ENCODE peak calls at places on chromosomes 3 and 15, in five cellular contexts. R is vagina, Z is sigmoid colon, T is transverse colon, Y is spleen. S is an unnamed sample.

GRCh38 chr3:107689355-107689754 is 166.6 kb downstream of the BBX start:
- DNase-seq in Y (no peak), T (no peak), R (no peak), Z (no peak), S (no peak)

GRCh38 chr3:197366301-197367044 is 68.1 kb upstream of the DLG1 start:
- DNase-seq in Z (peak), R (no peak), Y (peak), T (no peak), S (peak)

GRCh38 chr15:39509941-39510845 is 70.7 kb upstream of the THBS1 start:
- DNase-seq in Z (no peak), Y (no peak), R (peak), T (no peak), S (no peak)

GRCh38 chr3:16427309-16427965 is 86.1 kb downstream of the RFTN1 start:
- DNase-seq in Z (peak), R (no peak), Y (no peak), T (peak), S (no peak)

GRCh38 chr15:82122754-82123400 is 77.1 kb upstream of the MEX3B start:
- DNase-seq in Y (no peak), Z (peak), T (no peak), R (no peak), S (no peak)

GRCh38 chr3:73255609-73256029 is 194.2 kb downstream of the EBLN2 start:
- DNase-seq in Z (no peak), R (no peak), Y (no peak), T (peak), S (no peak)

GRCh38 chr3:119469378-119470189 is 821 bp downstream of the POGLUT1 start:
- DNase-seq in T (no peak), Y (no peak), R (no peak), Z (no peak), S (no peak)

GRCh38 chr3:48952510-48953118 is 34.0 kb downstream of the ARIH2 start:
- DNase-seq in Z (no peak), Y (no peak), T (peak), R (no peak), S (no peak)

GRCh38 chr3:103446958-103447357 is 1012.1 kb downstream of the ZPLD1 start:
- DNase-seq in T (no peak), Z (no peak), R (no peak), Y (no peak), S (no peak)

GRCh38 chr3:27312044-27312668 is 57.0 kb downstream of the NEK10 start:
- DNase-seq in Z (no peak), T (no peak), Y (no peak), R (no peak), S (no peak)

GRCh38 chr3:99918720-99919119 is 101.1 kb downstream of the CMSS1 start:
- DNase-seq in Y (no peak), T (no peak), R (no peak), Z (no peak), S (no peak)

GRCh38 chr15:77506311-77507150 is 85.8 kb downstream of the HMG20A start:
- DNase-seq in R (no peak), T (peak), Y (peak), Z (peak), S (no peak)

GRCh38 chr3:139689122-139689521 is 11.3 kb upstream of the NMNAT3 start:
- DNase-seq in R (no peak), T (no peak), Y (no peak), Z (no peak), S (no peak)

GRCh38 chr15:39785806-39786205 is 3.2 kb upstream of the FSIP1 start:
- DNase-seq in T (no peak), Y (no peak), Z (no peak), R (no peak), S (no peak)

GRCh38 chr3:116340680-116341216 is 104.5 kb downstream of the LSAMP start:
- DNase-seq in R (no peak), Z (no peak), T (no peak), Y (no peak), S (no peak)

GRCh38 chr15:76168237-76168984 is 108.6 kb downstream of the TMEM266 start:
- DNase-seq in Z (no peak), T (no peak), Y (no peak), R (no peak), S (no peak)

GRCh38 chr3:73827658-73828313 is 203.0 kb upstream of the PDZRN3 start:
- DNase-seq in T (peak), R (no peak), Y (no peak), Z (no peak), S (no peak)

GRCh38 chr15:61398310-61398709 is 169.2 kb upstream of the RORA start:
- DNase-seq in T (no peak), Y (no peak), Z (no peak), R (no peak), S (no peak)

GRCh38 chr3:64163755-64164148 is 61.5 kb downstream of the PRICKLE2 start:
- DNase-seq in R (no peak), T (no peak), Y (no peak), Z (no peak), S (no peak)

GRCh38 chr15:72156928-72157327 is 38.7 kb downstream of the SENP8 start:
- DNase-seq in Y (no peak), T (no peak), Z (no peak), R (no peak), S (no peak)

GRCh38 chr3:45057557-45057956 is 31.5 kb downstream of the CLEC3B start:
- DNase-seq in Z (no peak), Y (no peak), R (no peak), T (no peak), S (no peak)

GRCh38 chr15:83248151-83248851 is 36.2 kb downstream of the BNC1 start:
- DNase-seq in R (no peak), T (no peak), Z (no peak), Y (no peak), S (no peak)

GRCh38 chr3:194488007-194488742 is 1.4 kb upstream of the ATP13A3 start:
- DNase-seq in R (no peak), T (no peak), Y (no peak), Z (no peak), S (no peak)

GRCh38 chr3:162119651-162120050 is 623.0 kb downstream of the OTOL1 start:
- DNase-seq in Y (no peak), R (no peak), T (no peak), Z (no peak), S (no peak)

GRCh38 chr15:52680041-52680391 is 828 bp upstream of the ATOSA start:
- DNase-seq in T (no peak), R (no peak), Z (no peak), Y (no peak), S (no peak)

GRCh38 chr15:65411470-65412071 is 11.2 kb downstream of the IGDCC4 start:
- DNase-seq in Z (no peak), Y (no peak), T (no peak), R (no peak), S (no peak)

GRCh38 chr15:90037961-90038633 is 37.0 kb downstream of the ZNF710 start:
- DNase-seq in Y (peak), Z (peak), T (no peak), R (no peak), S (peak)

GRCh38 chr3:39449796-39450195 is 17.7 kb upstream of the MOBP start:
- DNase-seq in R (no peak), Z (no peak), T (no peak), Y (no peak), S (no peak)

GRCh38 chr3:14552717-14553116 is 12.6 kb upstream of the GRIP2 start:
- DNase-seq in Y (peak), Z (peak), R (no peak), T (no peak), S (no peak)

GRCh38 chr3:61688307-61688695 is 126.9 kb downstream of the PTPRG start:
- DNase-seq in Z (no peak), Y (no peak), T (no peak), R (no peak), S (no peak)

GRCh38 chr3:150268426-150269321 is 139.4 kb upstream of the TSC22D2 start:
- DNase-seq in R (no peak), Z (no peak), Y (no peak), T (no peak), S (no peak)

GRCh38 chr15:81133782-81134461 is at the start of gene CFAP161:
- DNase-seq in T (peak), Z (peak), Y (no peak), R (no peak), S (peak)

GRCh38 chr15:71066983-71067382 is 48.3 kb upstream of the THSD4 start:
- DNase-seq in Z (no peak), R (no peak), Y (no peak), T (no peak), S (no peak)

GRCh38 chr15:90882781-90883525 is 1.4 kb upstream of the FES start:
- DNase-seq in Z (no peak), T (no peak), R (no peak), Y (peak), S (no peak)

GRCh38 chr15:56180851-56181250 is 62.8 kb downstream of the RFX7 start:
- DNase-seq in Y (no peak), R (no peak), Z (no peak), T (no peak), S (no peak)

GRCh38 chr3:181040030-181040429 is 50.5 kb upstream of the DNAJC19 start:
- DNase-seq in Y (no peak), Z (no peak), T (no peak), R (no peak), S (no peak)

GRCh38 chr3:98541695-98542094 is 9.9 kb downstream of the GPR15 start:
- DNase-seq in Y (no peak), T (no peak), Z (no peak), R (no peak), S (no peak)
- TF ChIP-seq POLR2AphosphoS5 in Y (no peak), T (no peak), Z (no peak), R (no peak), S (no peak)

GRCh38 chr15:35533130-35534110 is 12.5 kb downstream of the DPH6 start:
- DNase-seq in Z (no peak), T (no peak), R (no peak), Y (no peak), S (no peak)

GRCh38 chr15:35529784-35530183 is 16.2 kb downstream of the DPH6 start:
- DNase-seq in Y (no peak), R (no peak), T (no peak), Z (no peak), S (no peak)

GRCh38 chr15:35530698-35531097 is 15.3 kb downstream of the DPH6 start:
- DNase-seq in T (no peak), Z (no peak), R (no peak), Y (no peak), S (no peak)
- TF ChIP-seq CTCF in T (no peak), Z (no peak), R (no peak), Y (no peak), S (no peak)

DNA sequence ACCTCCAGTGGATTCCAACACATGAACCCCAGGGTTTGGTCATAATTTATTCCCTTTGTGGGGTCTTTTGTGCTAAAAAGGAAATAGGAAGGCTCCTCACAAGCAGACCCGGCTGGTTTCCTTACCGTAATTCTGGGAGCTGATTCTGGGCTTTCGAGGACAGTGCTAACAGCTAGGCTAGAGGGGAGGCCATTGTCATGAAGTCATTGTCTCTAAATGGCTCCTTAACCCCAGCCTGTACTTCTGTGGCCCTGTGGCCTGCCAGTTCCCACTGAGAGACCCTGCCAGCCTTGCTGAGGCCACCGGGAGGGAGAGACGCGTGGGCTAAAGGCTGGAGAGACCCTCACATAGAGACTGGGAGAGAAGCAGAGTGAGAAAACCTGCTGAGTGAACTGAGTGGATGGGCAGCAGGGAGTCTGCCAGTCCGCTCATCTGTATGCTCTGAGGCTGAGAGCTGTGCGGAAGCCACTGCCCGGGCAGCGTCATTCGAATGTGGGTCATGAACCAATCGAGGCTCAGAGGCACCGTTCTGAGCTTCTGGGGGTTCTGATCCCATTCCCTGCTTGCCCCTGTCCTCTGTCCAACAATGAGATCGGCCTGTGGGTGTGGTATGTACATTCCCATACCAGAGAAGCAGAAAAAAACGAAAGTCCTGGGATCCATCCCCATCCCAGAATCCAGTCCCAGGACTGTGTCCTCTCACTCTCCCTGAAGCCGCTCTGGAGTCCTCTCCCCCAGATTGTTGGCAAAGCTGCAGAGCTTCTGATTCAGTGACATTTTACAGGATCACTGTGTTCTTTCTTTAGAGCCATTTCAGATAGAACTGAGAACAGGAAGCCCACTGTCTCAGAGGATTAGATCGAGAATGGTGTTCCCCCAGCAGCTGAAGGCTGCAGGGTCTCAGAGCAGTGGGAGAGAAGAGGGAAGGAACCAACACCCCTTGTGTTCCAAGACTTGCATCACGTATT is 21.3 kb upstream of the DGKG start:
- DNase-seq in Z (no peak), Y (no peak), R (no peak), T (no peak), S (no peak)
- TF ChIP-seq POLR2AphosphoS5 in Z (no peak), Y (no peak), R (no peak), T (no peak), S (no peak)

GRCh38 chr3:23650371-23651140 is 155.2 kb upstream of the UBE2E1 start:
- DNase-seq in Z (no peak), Y (no peak), T (no peak), R (no peak), S (no peak)

GRCh38 chr3:23648965-23649328 is 156.8 kb upstream of the UBE2E1 start:
- DNase-seq in Y (no peak), R (no peak), T (peak), Z (no peak), S (no peak)

GRCh38 chr3:23648326-23648964 is 157.3 kb upstream of the UBE2E1 start:
- DNase-seq in Y (no peak), Z (no peak), T (no peak), R (peak), S (no peak)

GRCh38 chr3:23647706-23648258 is 158.0 kb upstream of the UBE2E1 start:
- DNase-seq in Z (no peak), R (peak), T (no peak), Y (no peak), S (no peak)

GRCh38 chr3:23649502-23649901 is 156.3 kb upstream of the UBE2E1 start:
- DNase-seq in T (no peak), Y (no peak), R (peak), Z (no peak), S (no peak)
- TF ChIP-seq CTCF in T (no peak), Y (no peak), R (no peak), Z (no peak), S (no peak)

DNA sequence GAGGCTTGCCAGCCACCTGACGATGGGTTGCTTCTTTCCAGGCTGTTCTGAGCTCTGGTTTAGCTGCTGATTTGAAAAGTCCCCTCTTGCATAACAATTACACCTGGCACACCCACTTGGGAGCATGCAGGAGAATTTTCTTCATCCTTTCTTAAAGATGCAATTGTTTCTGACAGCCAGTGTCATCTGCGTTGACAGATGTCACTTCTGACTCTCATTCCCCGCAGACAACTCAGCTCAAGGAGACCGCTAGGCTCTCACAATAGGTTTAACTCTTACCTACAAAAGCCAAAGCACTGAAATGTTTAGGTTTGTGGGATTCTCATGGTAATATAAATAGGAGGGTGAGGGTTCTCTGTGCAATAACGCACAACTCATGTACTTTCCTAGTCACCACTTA is 185.6 kb upstream of the SYNPR start:
- DNase-seq in Y (no peak), R (no peak), T (no peak), Z (no peak), S (no peak)
- TF ChIP-seq POLR2AphosphoS5 in Y (no peak), R (no peak), T (no peak), Z (no peak), S (no peak)

DNA sequence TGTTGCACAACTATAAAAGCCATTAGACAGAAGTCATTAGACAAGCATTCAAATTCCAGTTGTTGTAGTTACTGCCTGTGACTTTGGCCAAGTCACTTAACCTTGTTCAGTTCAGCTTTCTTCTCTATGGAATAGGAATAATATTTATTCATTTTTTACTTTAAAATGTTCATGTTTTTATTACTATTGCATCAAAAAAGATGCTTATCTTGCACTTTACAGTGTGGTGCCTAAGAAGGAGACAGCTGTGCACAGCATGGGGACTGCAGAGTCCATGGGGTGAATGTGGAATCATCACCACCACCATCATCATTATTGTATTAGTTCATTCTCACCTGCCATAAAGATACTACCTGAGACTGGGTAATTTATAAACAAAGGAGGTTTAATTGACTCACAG is 504.2 kb downstream of the SOX2 start:
- DNase-seq in Z (no peak), R (no peak), Y (no peak), T (no peak), S (no peak)
- TF ChIP-seq CTCF in Z (no peak), R (no peak), Y (no peak), T (no peak), S (no peak)

GRCh38 chr15:40785814-40786213 is 16.0 kb downstream of the C15orf62 start:
- DNase-seq in T (no peak), R (no peak), Y (no peak), Z (no peak), S (no peak)

GRCh38 chr15:40785158-40785557 is 15.4 kb downstream of the C15orf62 start:
- DNase-seq in Z (no peak), Y (no peak), T (no peak), R (no peak), S (no peak)

GRCh38 chr15:40789119-40789518 is 17.8 kb upstream of the ZFYVE19 start:
- DNase-seq in Z (peak), T (no peak), Y (no peak), R (no peak), S (no peak)

GRCh38 chr15:40787991-40788390 is 18.2 kb downstream of the C15orf62 start:
- DNase-seq in R (no peak), Z (no peak), Y (no peak), T (no peak), S (no peak)

GRCh38 chr15:40787344-40787841 is 17.6 kb downstream of the C15orf62 start:
- DNase-seq in T (peak), Z (peak), R (no peak), Y (no peak), S (peak)
- TF ChIP-seq POLR2AphosphoS5 in T (no peak), Z (no peak), R (no peak), Y (no peak), S (peak)

GRCh38 chr3:105366302-105367062 is at the start of gene ALCAM:
- DNase-seq in R (peak), Z (peak), Y (peak), T (peak), S (peak)
- TF ChIP-seq CTCF in R (peak), Z (no peak), Y (no peak), T (peak), S (peak)